ENCODE peak calls at places on chromosomes 12 and 14, in eight cellular contexts. K is SK-MEL-5, P is A549, L is iris pigment epithelial cell, G is erythroblast, S is fibroblast of the aortic adventitia, E is body of pancreas, C is GM13976. A is an unnamed sample.

GRCh38 chr12:126361804-126362203 is 1296.6 kb downstream of the AACS start:
- DNase-seq in K (no peak), P (no peak), L (no peak), G (no peak), S (no peak), E (no peak), C (no peak), A (no peak)

GRCh38 chr12:65810036-65810435 is 14.2 kb upstream of the HMGA2 start:
- DNase-seq in K (no peak), P (no peak), L (no peak), G (no peak), S (peak), E (no peak), C (no peak), A (no peak)

GRCh38 chr12:45713108-45713507 is 16.4 kb upstream of the ARID2 start:
- DNase-seq in K (no peak), P (no peak), L (peak), G (no peak), S (peak), E (no peak), C (no peak), A (no peak)

GRCh38 chr12:93153321-93153720 is 224.2 kb upstream of the EEA1 start:
- DNase-seq in K (no peak), P (no peak), L (peak), G (no peak), S (peak), E (no peak), C (no peak), A (peak)

GRCh38 chr12:25020621-25021243 is 71.8 kb upstream of the BCAT1 start:
- DNase-seq in K (no peak), P (no peak), L (no peak), G (no peak), S (no peak), E (no peak), C (peak), A (no peak)

GRCh38 chr14:58200480-58200841 is 512 bp downstream of the ACTR10 start:
- DNase-seq in K (no peak), P (no peak), L (no peak), G (no peak), S (no peak), E (no peak), C (no peak), A (no peak)

GRCh38 chr12:105554223-105554678 is 223.8 kb downstream of the C12orf75 start:
- DNase-seq in K (no peak), P (no peak), L (no peak), G (no peak), S (no peak), E (no peak), C (no peak), A (no peak)

GRCh38 chr12:50222275-50222783 is 55.2 kb upstream of the CERS5 start:
- DNase-seq in K (peak), P (no peak), L (peak), G (peak), S (peak), E (no peak), C (peak), A (peak)

GRCh38 chr12:93502802-93503623 is 35.7 kb downstream of the MRPL42 start:
- DNase-seq in K (peak), P (no peak), L (peak), G (peak), S (peak), E (peak), C (no peak), A (peak)

GRCh38 chr14:73207615-73208014 is 29.7 kb upstream of the PAPLN start:
- DNase-seq in K (no peak), P (no peak), L (no peak), G (no peak), S (no peak), E (no peak), C (no peak), A (no peak)

GRCh38 chr14:101945171-101945570 is 19.2 kb upstream of the DYNC1H1 start:
- DNase-seq in K (no peak), P (no peak), L (no peak), G (no peak), S (no peak), E (no peak), C (no peak), A (no peak)

GRCh38 chr12:114678028-114678427 is 5.9 kb downstream of the TBX3 start:
- DNase-seq in K (no peak), P (no peak), L (no peak), G (no peak), S (no peak), E (no peak), C (no peak), A (no peak)

GRCh38 chr12:19856389-19856788 is 417.1 kb downstream of the AEBP2 start:
- DNase-seq in K (no peak), P (no peak), L (no peak), G (no peak), S (peak), E (no peak), C (no peak), A (no peak)

GRCh38 chr12:53809005-53809404 is 57.2 kb upstream of the CISTR start:
- DNase-seq in K (no peak), P (no peak), L (no peak), G (peak), S (no peak), E (no peak), C (no peak), A (no peak)

GRCh38 chr14:22819191-22819988 is 4.2 kb upstream of the SLC7A7 start:
- DNase-seq in K (peak), P (no peak), L (peak), G (no peak), S (peak), E (peak), C (peak), A (peak)

GRCh38 chr12:43762596-43762995 is 3.8 kb downstream of the IRAK4 start:
- DNase-seq in K (no peak), P (no peak), L (no peak), G (no peak), S (no peak), E (no peak), C (no peak), A (no peak)

GRCh38 chr14:99579077-99579836 is 24.8 kb downstream of the CCDC85C start:
- DNase-seq in K (no peak), P (no peak), L (no peak), G (no peak), S (no peak), E (peak), C (no peak), A (no peak)

GRCh38 chr12:29041621-29042020 is 107.5 kb upstream of the FAR2 start:
- DNase-seq in K (peak), P (no peak), L (peak), G (no peak), S (peak), E (no peak), C (no peak), A (peak)

GRCh38 chr14:102949801-102950451 is 27.5 kb downstream of the AMN start:
- DNase-seq in K (no peak), P (no peak), L (no peak), G (no peak), S (peak), E (no peak), C (no peak), A (no peak)

GRCh38 chr14:49975286-49975685 is 82.4 kb downstream of the ARF6 start:
- DNase-seq in K (no peak), P (no peak), L (peak), G (no peak), S (peak), E (no peak), C (no peak), A (peak)

A was measured in renal cortical epithelial cell.